ENCODE peak calls at places on chromosomes 4 and X, in five cellular contexts. S, V, A, H and W are unnamed samples. For H3K4me1, the result is how much of the 10 kb centered on the place peaks cover.

GRCh38 chr4:141124224-141124623 is 9.0 kb downstream of the RNF150 start:
- DNase-seq in S (no peak), V (peak), A (no peak), H (no peak), W (no peak)

GRCh38 chr4:1718095-1718850 is 2.9 kb downstream of the TMEM129 start:
- DNase-seq in S (no peak), V (no peak), A (no peak), H (no peak), W (no peak)

GRCh38 chr4:171814545-171814944 is 1.3 kb downstream of the GALNTL6 start:
- DNase-seq in S (no peak), V (no peak), A (no peak), H (no peak), W (no peak)

GRCh38 chr4:78951862-78952472 is 12.7 kb upstream of the PAQR3 start:
- DNase-seq in S (peak), V (no peak), A (no peak), H (no peak), W (peak)

GRCh38 chr4:111649308-111649707 is 495.9 kb upstream of the FAM241A start:
- DNase-seq in S (no peak), V (no peak), A (no peak), H (no peak), W (no peak)

GRCh38 chr4:132998585-132999230 is 150.4 kb upstream of the PCDH10 start:
- DNase-seq in S (no peak), V (no peak), A (no peak), H (no peak), W (no peak)

GRCh38 chrX:76279007-76279406 is 106.1 kb downstream of the PBDC1 start:
- DNase-seq in S (peak), V (peak), A (no peak), H (no peak), W (peak)

GRCh38 chrX:76850851-76851250 is 423.3 kb downstream of the MAGEE1 start:
- DNase-seq in S (no peak), V (no peak), A (no peak), H (no peak), W (no peak)

GRCh38 chr4:7734651-7735260 is 204.9 kb downstream of the AFAP1 start:
- DNase-seq in S (no peak), V (no peak), A (peak), H (no peak), W (no peak)

GRCh38 chr4:80215449-80216052 is 18.2 kb downstream of the PRDM8 start:
- DNase-seq in S (peak), V (peak), A (no peak), H (no peak), W (peak)

GRCh38 chr4:89111833-89112563 is 665 bp downstream of the TIGD2 start:
- DNase-seq in S (peak), V (peak), A (no peak), H (no peak), W (peak)

GRCh38 chrX:56763556-56764152 is 34.6 kb downstream of the NBDY start:
- DNase-seq in S (no peak), V (peak), A (no peak), H (no peak), W (no peak)

GRCh38 chr4:87698394-87698793 is 48.3 kb downstream of the DMP1 start:
- DNase-seq in S (no peak), V (no peak), A (no peak), H (no peak), W (no peak)

GRCh38 chr4:74402692-74403460 is 37.9 kb downstream of the EREG start:
- DNase-seq in S (no peak), V (no peak), A (no peak), H (no peak), W (no peak)

GRCh38 chr4:85474818-85475630 is at the start of gene ARHGAP24:
- DNase-seq in S (peak), V (peak), A (peak), H (peak), W (peak)

GRCh38 chr4:80071643-80072606 is 1.1 kb downstream of the ANTXR2 start:
- DNase-seq in S (peak), V (no peak), A (peak), H (peak), W (peak)

GRCh38 chr4:83867221-83867620 is 331.3 kb downstream of the GPAT3 start:
- DNase-seq in S (no peak), V (peak), A (no peak), H (no peak), W (no peak)

GRCh38 chr4:8403173-8403753 is 37.3 kb downstream of the ACOX3 start:
- DNase-seq in S (peak), V (peak), A (peak), H (peak), W (peak)

DNA sequence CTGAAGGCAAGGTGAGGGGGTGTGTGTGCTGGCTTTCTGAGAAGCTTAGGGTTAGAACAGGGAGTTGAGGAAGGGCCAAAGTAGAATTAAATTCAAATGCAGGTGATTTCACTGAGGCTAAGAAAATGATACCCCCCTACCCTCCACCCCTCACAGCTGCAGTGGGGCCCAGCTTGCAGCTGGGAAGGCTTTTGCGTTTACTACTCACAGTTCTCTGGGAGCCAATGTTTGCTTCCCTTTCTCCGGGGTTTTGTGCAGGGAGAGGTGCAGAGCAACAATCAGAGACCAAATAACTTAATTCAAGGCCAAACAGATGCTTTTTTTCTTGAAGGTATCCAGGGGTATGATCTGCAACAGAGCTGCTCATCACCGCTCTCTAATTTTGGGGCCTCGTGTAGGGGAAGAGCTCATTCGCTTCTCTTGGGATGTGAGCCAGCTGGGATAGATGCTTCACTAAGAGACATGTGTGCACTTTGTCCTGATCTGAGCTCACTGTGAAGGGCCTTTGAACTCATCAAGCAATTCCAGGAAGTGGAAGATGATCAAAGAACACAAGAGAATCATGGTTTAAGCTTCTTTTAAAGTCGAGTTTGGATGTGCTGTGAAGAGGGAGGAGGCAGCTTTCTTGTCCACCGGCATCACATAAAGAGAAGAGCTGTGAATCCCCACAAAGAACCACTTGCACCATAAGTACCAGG is 122.7 kb upstream of the C1GALT1C1 start:
- DNase-seq in S (no peak), V (no peak), A (no peak), H (no peak), W (no peak)
- H3K4me1 ChIP-seq in S (under half), V (under half), A (under half), H (under half), W (under half)

GRCh38 chr4:183920512-183920911 is 15.4 kb downstream of the STOX2 start:
- DNase-seq in S (no peak), V (no peak), A (no peak), H (no peak), W (no peak)

GRCh38 chr4:183919173-183919572 is 14.1 kb downstream of the STOX2 start:
- DNase-seq in S (peak), V (no peak), A (no peak), H (no peak), W (no peak)

GRCh38 chr4:183924362-183925044 is 19.4 kb downstream of the STOX2 start:
- DNase-seq in S (no peak), V (no peak), A (no peak), H (no peak), W (no peak)

GRCh38 chr4:183915976-183916375 is 10.9 kb downstream of the STOX2 start:
- DNase-seq in S (no peak), V (no peak), A (no peak), H (no peak), W (no peak)

DNA sequence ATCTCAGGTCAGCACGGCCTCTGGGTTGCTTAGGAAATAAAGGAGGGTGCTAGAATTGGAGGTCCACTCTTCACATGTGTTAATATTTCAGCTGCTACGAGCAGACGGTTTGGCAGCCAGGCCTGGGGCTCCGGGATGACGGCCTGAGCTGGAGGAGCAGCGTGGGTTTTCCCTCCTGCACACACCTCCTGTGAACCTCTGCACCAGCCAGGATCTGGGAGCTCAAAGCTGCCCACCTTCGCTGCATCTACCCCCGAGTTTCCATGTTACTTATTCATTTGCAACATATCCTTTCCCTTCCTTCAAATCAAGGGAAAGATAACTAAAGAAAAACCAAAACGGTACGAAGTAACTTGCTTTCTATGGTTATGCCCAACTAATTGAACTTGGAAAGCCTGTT is 13.6 kb downstream of the STOX2 start:
- DNase-seq in S (no peak), V (no peak), A (no peak), H (no peak), W (no peak)
- H3K4me1 ChIP-seq in S (under half), V (under half), A (under half), H (under half), W (under half)

DNA sequence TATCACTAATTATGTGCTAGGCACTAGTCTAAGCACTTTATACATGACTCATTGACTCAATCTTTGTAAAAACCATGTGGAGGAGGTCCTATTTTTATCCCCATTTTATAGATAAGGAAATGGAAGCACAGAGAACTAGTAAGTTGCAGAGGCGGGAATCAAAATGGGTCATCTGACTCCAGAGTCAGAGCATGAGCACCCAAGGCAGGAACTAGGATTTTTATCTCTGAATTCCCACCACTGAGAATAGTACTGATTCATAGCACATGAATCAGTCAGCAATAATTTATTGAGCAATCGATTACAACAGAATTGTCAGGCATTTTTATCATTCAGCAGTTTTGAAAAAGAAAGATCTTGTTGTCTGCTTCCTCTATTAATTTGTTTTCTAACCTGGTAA is 19.3 kb downstream of the SCARB2 start:
- DNase-seq in S (peak), V (peak), A (no peak), H (no peak), W (no peak)
- H3K4me1 ChIP-seq in S (under half), V (under half), A (half or more), H (under half), W (under half)

GRCh38 chrX:132741706-132742105 is 216.7 kb downstream of the HS6ST2 start:
- DNase-seq in S (no peak), V (no peak), A (no peak), H (no peak), W (no peak)
- H3K4me1 ChIP-seq in S (under half), V (under half), A (under half), H (under half), W (under half)

GRCh38 chr4:40621229-40621591 is 8.5 kb downstream of the RBM47 start:
- DNase-seq in S (no peak), V (no peak), A (no peak), H (no peak), W (no peak)
- H3K4me1 ChIP-seq in S (under half), V (under half), A (under half), H (under half), W (under half)